ENCODE peak calls at places on chromosomes 3 and 15, in five cellular contexts. One of them, this sample, is unnamed. For H3K36me3, the result is how much of the 10 kb centered on the place peaks cover.

GRCh38 chr3:128726691-128727031 is 678 bp downstream of the RAB7A start:
- DNase-seq in lower lobe of right lung: peak
- DNase-seq in left ventricle myocardium inferior: peak
- DNase-seq in CD8-positive, alpha-beta T cell: peak
- DNase-seq in sigmoid colon: peak
- DNase-seq in this sample: peak

GRCh38 chr3:64016941-64017620 is 6.2 kb downstream of the PSMD6 start:
- DNase-seq in CD8-positive, alpha-beta T cell: no peak
- DNase-seq in sigmoid colon: no peak
- DNase-seq in left ventricle myocardium inferior: no peak
- DNase-seq in lower lobe of right lung: no peak
- DNase-seq in this sample: no peak

GRCh38 chr15:37701230-37701629 is 233.2 kb upstream of the TMCO5A start:
- DNase-seq in sigmoid colon: no peak
- DNase-seq in CD8-positive, alpha-beta T cell: no peak
- DNase-seq in left ventricle myocardium inferior: no peak
- DNase-seq in lower lobe of right lung: no peak
- DNase-seq in this sample: no peak

GRCh38 chr3:80338366-80338765 is 570.6 kb upstream of the ROBO1 start:
- DNase-seq in CD8-positive, alpha-beta T cell: no peak
- DNase-seq in lower lobe of right lung: no peak
- DNase-seq in sigmoid colon: no peak
- DNase-seq in left ventricle myocardium inferior: no peak
- DNase-seq in this sample: no peak

GRCh38 chr3:182787302-182788036 is 5.8 kb upstream of the ATP11B start:
- DNase-seq in CD8-positive, alpha-beta T cell: no peak
- DNase-seq in left ventricle myocardium inferior: no peak
- DNase-seq in sigmoid colon: no peak
- DNase-seq in lower lobe of right lung: no peak
- DNase-seq in this sample: no peak

GRCh38 chr3:33438871-33439270 is 1.3 kb downstream of the UBP1 start:
- DNase-seq in CD8-positive, alpha-beta T cell: no peak
- DNase-seq in lower lobe of right lung: no peak
- DNase-seq in sigmoid colon: no peak
- DNase-seq in left ventricle myocardium inferior: no peak
- DNase-seq in this sample: no peak

GRCh38 chr15:70488002-70488605 is 275.3 kb downstream of the UACA start:
- DNase-seq in lower lobe of right lung: peak
- DNase-seq in CD8-positive, alpha-beta T cell: peak
- DNase-seq in sigmoid colon: peak
- DNase-seq in left ventricle myocardium inferior: peak
- DNase-seq in this sample: peak

GRCh38 chr3:168998792-168999191 is 664.7 kb downstream of the MECOM start:
- DNase-seq in CD8-positive, alpha-beta T cell: no peak
- DNase-seq in lower lobe of right lung: no peak
- DNase-seq in sigmoid colon: no peak
- DNase-seq in left ventricle myocardium inferior: no peak
- DNase-seq in this sample: no peak

GRCh38 chr15:53808058-53808703 is 48.7 kb upstream of the WDR72 start:
- DNase-seq in lower lobe of right lung: no peak
- DNase-seq in sigmoid colon: no peak
- DNase-seq in left ventricle myocardium inferior: no peak
- DNase-seq in CD8-positive, alpha-beta T cell: no peak
- DNase-seq in this sample: no peak

GRCh38 chr15:42553549-42553948 is 4.9 kb downstream of the HAUS2 start:
- DNase-seq in lower lobe of right lung: no peak
- DNase-seq in left ventricle myocardium inferior: no peak
- DNase-seq in CD8-positive, alpha-beta T cell: no peak
- DNase-seq in sigmoid colon: no peak
- DNase-seq in this sample: no peak

GRCh38 chr3:127177226-127177625 is 15.7 kb upstream of the PRR23E start:
- DNase-seq in left ventricle myocardium inferior: no peak
- DNase-seq in lower lobe of right lung: no peak
- DNase-seq in CD8-positive, alpha-beta T cell: no peak
- DNase-seq in sigmoid colon: no peak
- DNase-seq in this sample: no peak

GRCh38 chr3:187740446-187741399 is 4.5 kb downstream of the BCL6 start:
- DNase-seq in left ventricle myocardium inferior: peak
- DNase-seq in sigmoid colon: peak
- DNase-seq in lower lobe of right lung: peak
- DNase-seq in CD8-positive, alpha-beta T cell: peak
- DNase-seq in this sample: peak

GRCh38 chr3:138898301-138898700 is 48.6 kb downstream of the FOXL2 start:
- DNase-seq in lower lobe of right lung: no peak
- DNase-seq in CD8-positive, alpha-beta T cell: no peak
- DNase-seq in left ventricle myocardium inferior: no peak
- DNase-seq in sigmoid colon: no peak
- DNase-seq in this sample: no peak

GRCh38 chr3:156174229-156174847 is 54.0 kb downstream of the KCNAB1 start:
- DNase-seq in lower lobe of right lung: no peak
- DNase-seq in sigmoid colon: no peak
- DNase-seq in CD8-positive, alpha-beta T cell: no peak
- DNase-seq in left ventricle myocardium inferior: no peak
- DNase-seq in this sample: no peak

GRCh38 chr15:40285151-40285898 is 2.5 kb upstream of the ANKRD63 start:
- DNase-seq in sigmoid colon: no peak
- DNase-seq in left ventricle myocardium inferior: no peak
- DNase-seq in CD8-positive, alpha-beta T cell: no peak
- DNase-seq in lower lobe of right lung: no peak
- DNase-seq in this sample: no peak

GRCh38 chr3:100650651-100651611 is 41.5 kb downstream of the ADGRG7 start:
- DNase-seq in sigmoid colon: no peak
- DNase-seq in CD8-positive, alpha-beta T cell: no peak
- DNase-seq in lower lobe of right lung: no peak
- DNase-seq in left ventricle myocardium inferior: no peak
- DNase-seq in this sample: peak

GRCh38 chr3:134110963-134111362 is 81.2 kb upstream of the SLCO2A1 start:
- DNase-seq in CD8-positive, alpha-beta T cell: no peak
- DNase-seq in sigmoid colon: no peak
- DNase-seq in lower lobe of right lung: no peak
- DNase-seq in left ventricle myocardium inferior: no peak
- DNase-seq in this sample: no peak

GRCh38 chr15:98854496-98854895 is 153.1 kb downstream of the PGPEP1L start:
- DNase-seq in CD8-positive, alpha-beta T cell: no peak
- DNase-seq in lower lobe of right lung: no peak
- DNase-seq in sigmoid colon: no peak
- DNase-seq in left ventricle myocardium inferior: no peak
- DNase-seq in this sample: no peak

GRCh38 chr15:98855067-98855814 is 152.4 kb downstream of the PGPEP1L start:
- DNase-seq in lower lobe of right lung: no peak
- DNase-seq in sigmoid colon: no peak
- DNase-seq in left ventricle myocardium inferior: no peak
- DNase-seq in CD8-positive, alpha-beta T cell: no peak
- DNase-seq in this sample: no peak

GRCh38 chr15:98853593-98854420 is 153.8 kb downstream of the PGPEP1L start:
- DNase-seq in lower lobe of right lung: peak
- DNase-seq in sigmoid colon: peak
- DNase-seq in left ventricle myocardium inferior: no peak
- DNase-seq in CD8-positive, alpha-beta T cell: no peak
- DNase-seq in this sample: no peak

GRCh38 chr15:98850991-98851776 is 156.4 kb downstream of the PGPEP1L start:
- DNase-seq in CD8-positive, alpha-beta T cell: peak
- DNase-seq in left ventricle myocardium inferior: peak
- DNase-seq in lower lobe of right lung: peak
- DNase-seq in sigmoid colon: peak
- DNase-seq in this sample: peak

DNA sequence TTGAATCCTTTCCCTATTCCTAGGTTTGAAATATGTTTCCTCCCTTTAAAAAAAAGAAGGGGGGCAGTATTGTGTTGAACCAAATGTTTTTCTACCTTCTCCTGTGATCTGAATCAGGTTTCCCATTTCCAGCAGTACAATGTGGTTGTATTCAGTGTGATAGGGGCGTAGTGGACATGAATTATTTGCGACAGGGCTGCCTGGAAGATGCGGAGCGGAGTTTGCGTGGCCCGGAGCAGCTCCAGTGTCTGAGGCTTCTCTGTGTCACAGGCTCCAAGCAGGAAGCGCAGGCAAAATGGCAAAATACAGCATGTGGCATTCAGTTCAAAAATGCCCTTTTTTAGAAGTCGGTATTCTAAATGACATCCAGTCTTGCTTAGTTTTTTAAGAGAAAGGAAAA is 154.4 kb downstream of the PGPEP1L start:
- DNase-seq in left ventricle myocardium inferior: peak
- DNase-seq in sigmoid colon: peak
- DNase-seq in CD8-positive, alpha-beta T cell: peak
- DNase-seq in lower lobe of right lung: peak
- DNase-seq in this sample: peak
- TF ChIP-seq CTCF in left ventricle myocardium inferior: no peak
- TF ChIP-seq CTCF in sigmoid colon: no peak
- TF ChIP-seq CTCF in CD8-positive, alpha-beta T cell: no peak
- TF ChIP-seq CTCF in lower lobe of right lung: no peak
- TF ChIP-seq CTCF in this sample: no peak

DNA sequence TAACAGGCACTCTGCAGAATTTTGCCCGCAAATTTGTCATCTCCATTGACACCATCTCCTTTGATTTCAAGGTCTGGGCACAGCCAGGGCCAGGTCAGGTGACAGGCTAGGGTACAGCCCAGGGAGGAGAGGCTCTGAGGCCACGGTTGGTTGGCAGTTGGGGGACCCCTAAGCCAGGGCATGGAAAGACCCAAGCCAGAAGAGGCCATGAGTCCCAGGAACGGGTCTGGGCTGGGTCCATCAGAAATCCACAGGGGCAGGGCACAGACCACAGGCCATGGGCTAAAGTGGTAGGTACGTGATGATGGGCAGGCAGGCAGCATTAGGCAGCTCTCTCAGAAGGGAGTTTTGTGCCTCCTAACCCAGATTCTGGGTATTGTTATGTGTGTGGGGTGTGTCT is 45.8 kb downstream of the SEMA3G start:
- DNase-seq in CD8-positive, alpha-beta T cell: no peak
- DNase-seq in lower lobe of right lung: peak
- DNase-seq in sigmoid colon: no peak
- DNase-seq in left ventricle myocardium inferior: peak
- DNase-seq in this sample: no peak
- H3K4me3 ChIP-seq in CD8-positive, alpha-beta T cell: no peak
- H3K4me3 ChIP-seq in lower lobe of right lung: no peak
- H3K4me3 ChIP-seq in sigmoid colon: no peak
- H3K4me3 ChIP-seq in left ventricle myocardium inferior: no peak
- H3K4me3 ChIP-seq in this sample: no peak

GRCh38 chr3:14113964-14114667 is 10.6 kb downstream of the CHCHD4 start:
- DNase-seq in lower lobe of right lung: no peak
- DNase-seq in CD8-positive, alpha-beta T cell: no peak
- DNase-seq in sigmoid colon: no peak
- DNase-seq in left ventricle myocardium inferior: no peak
- DNase-seq in this sample: no peak

GRCh38 chr3:14110699-14111098 is 14.0 kb downstream of the CHCHD4 start:
- DNase-seq in CD8-positive, alpha-beta T cell: no peak
- DNase-seq in sigmoid colon: no peak
- DNase-seq in lower lobe of right lung: no peak
- DNase-seq in left ventricle myocardium inferior: no peak
- DNase-seq in this sample: no peak
- H3K36me3 ChIP-seq in CD8-positive, alpha-beta T cell: under half
- H3K36me3 ChIP-seq in sigmoid colon: under half
- H3K36me3 ChIP-seq in lower lobe of right lung: under half
- H3K36me3 ChIP-seq in left ventricle myocardium inferior: under half
- H3K36me3 ChIP-seq in this sample: under half

DNA sequence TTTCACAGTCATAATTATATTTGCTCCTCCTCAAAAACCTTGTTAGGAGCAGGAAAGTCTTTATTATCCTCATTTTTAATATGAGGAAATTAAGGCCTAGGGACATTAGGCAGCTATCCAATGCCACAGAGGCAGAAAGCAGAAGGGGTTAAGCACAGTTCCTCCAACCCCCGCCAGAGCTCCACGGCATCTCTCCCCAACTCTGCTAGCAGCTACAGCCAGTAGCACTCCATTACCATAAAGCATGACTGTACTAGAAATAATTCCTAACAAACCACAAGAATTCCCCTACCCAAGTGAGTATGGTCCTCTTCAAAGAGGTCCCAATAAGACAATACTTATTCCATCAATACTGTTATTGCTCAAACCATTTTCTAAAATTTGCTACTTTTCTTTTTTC is 9.8 kb downstream of the HEG1 start:
- DNase-seq in CD8-positive, alpha-beta T cell: no peak
- DNase-seq in left ventricle myocardium inferior: no peak
- DNase-seq in lower lobe of right lung: no peak
- DNase-seq in sigmoid colon: no peak
- DNase-seq in this sample: no peak
- TF ChIP-seq CTCF in CD8-positive, alpha-beta T cell: no peak
- TF ChIP-seq CTCF in left ventricle myocardium inferior: no peak
- TF ChIP-seq CTCF in lower lobe of right lung: no peak
- TF ChIP-seq CTCF in sigmoid colon: no peak
- TF ChIP-seq CTCF in this sample: no peak

This sample was measured in GM06990.